ENCODE peak calls at places on chromosome 22, in ten cellular contexts. One of them, this sample, is unnamed.

GRCh38 chr22:30513462-30513861 is 8.0 kb upstream of the SEC14L4 start:
- DNase-seq in Peyer's patch: no peak
- DNase-seq in kidney epithelial cell: no peak
- DNase-seq in activated CD8-positive, alpha-beta T cell treated with anti-CD3 and anti-CD28 coated beads for 36 hours: no peak
- DNase-seq in lower leg skin: no peak
- DNase-seq in GM23338: no peak
- DNase-seq in IMR-90: no peak
- DNase-seq in upper lobe of right lung: no peak
- DNase-seq in heart right ventricle: no peak
- DNase-seq in mesothelial cell of epicardium: no peak
- DNase-seq in this sample: no peak

GRCh38 chr22:46355996-46356471 is 20.5 kb downstream of the TRMU start:
- DNase-seq in Peyer's patch: no peak
- DNase-seq in kidney epithelial cell: no peak
- DNase-seq in activated CD8-positive, alpha-beta T cell treated with anti-CD3 and anti-CD28 coated beads for 36 hours: no peak
- DNase-seq in lower leg skin: no peak
- DNase-seq in GM23338: no peak
- DNase-seq in IMR-90: no peak
- DNase-seq in upper lobe of right lung: peak
- DNase-seq in heart right ventricle: no peak
- DNase-seq in mesothelial cell of epicardium: no peak
- DNase-seq in this sample: no peak

GRCh38 chr22:45010532-45010900 is 711 bp upstream of the PHF21B start:
- DNase-seq in Peyer's patch: no peak
- DNase-seq in kidney epithelial cell: no peak
- DNase-seq in activated CD8-positive, alpha-beta T cell treated with anti-CD3 and anti-CD28 coated beads for 36 hours: no peak
- DNase-seq in lower leg skin: no peak
- DNase-seq in GM23338: no peak
- DNase-seq in IMR-90: no peak
- DNase-seq in upper lobe of right lung: no peak
- DNase-seq in heart right ventricle: no peak
- DNase-seq in mesothelial cell of epicardium: no peak
- DNase-seq in this sample: no peak

GRCh38 chr22:31133911-31134310 is 6.4 kb downstream of the PLA2G3 start:
- DNase-seq in Peyer's patch: no peak
- DNase-seq in kidney epithelial cell: no peak
- DNase-seq in activated CD8-positive, alpha-beta T cell treated with anti-CD3 and anti-CD28 coated beads for 36 hours: no peak
- DNase-seq in lower leg skin: no peak
- DNase-seq in GM23338: no peak
- DNase-seq in IMR-90: no peak
- DNase-seq in upper lobe of right lung: no peak
- DNase-seq in heart right ventricle: no peak
- DNase-seq in mesothelial cell of epicardium: no peak
- DNase-seq in this sample: no peak

GRCh38 chr22:24834845-24835570 is 29.0 kb downstream of the SGSM1 start:
- DNase-seq in Peyer's patch: no peak
- DNase-seq in kidney epithelial cell: no peak
- DNase-seq in activated CD8-positive, alpha-beta T cell treated with anti-CD3 and anti-CD28 coated beads for 36 hours: no peak
- DNase-seq in lower leg skin: no peak
- DNase-seq in GM23338: peak
- DNase-seq in IMR-90: peak
- DNase-seq in upper lobe of right lung: no peak
- DNase-seq in heart right ventricle: no peak
- DNase-seq in mesothelial cell of epicardium: no peak
- DNase-seq in this sample: no peak

GRCh38 chr22:30210235-30210831 is 36.2 kb downstream of the LIF start:
- DNase-seq in Peyer's patch: no peak
- DNase-seq in kidney epithelial cell: peak
- DNase-seq in activated CD8-positive, alpha-beta T cell treated with anti-CD3 and anti-CD28 coated beads for 36 hours: no peak
- DNase-seq in lower leg skin: no peak
- DNase-seq in GM23338: no peak
- DNase-seq in IMR-90: peak
- DNase-seq in upper lobe of right lung: peak
- DNase-seq in heart right ventricle: no peak
- DNase-seq in mesothelial cell of epicardium: no peak
- DNase-seq in this sample: no peak

GRCh38 chr22:50456026-50456425 is 18.8 kb downstream of the SBF1 start:
- DNase-seq in Peyer's patch: no peak
- DNase-seq in kidney epithelial cell: no peak
- DNase-seq in activated CD8-positive, alpha-beta T cell treated with anti-CD3 and anti-CD28 coated beads for 36 hours: no peak
- DNase-seq in lower leg skin: no peak
- DNase-seq in GM23338: no peak
- DNase-seq in IMR-90: no peak
- DNase-seq in upper lobe of right lung: no peak
- DNase-seq in heart right ventricle: no peak
- DNase-seq in mesothelial cell of epicardium: no peak
- DNase-seq in this sample: no peak

GRCh38 chr22:22756109-22756508 is 111.7 kb downstream of the GGTLC2 start:
- DNase-seq in Peyer's patch: no peak
- DNase-seq in kidney epithelial cell: no peak
- DNase-seq in activated CD8-positive, alpha-beta T cell treated with anti-CD3 and anti-CD28 coated beads for 36 hours: no peak
- DNase-seq in lower leg skin: no peak
- DNase-seq in GM23338: no peak
- DNase-seq in IMR-90: no peak
- DNase-seq in upper lobe of right lung: no peak
- DNase-seq in heart right ventricle: no peak
- DNase-seq in mesothelial cell of epicardium: no peak
- DNase-seq in this sample: no peak

GRCh38 chr22:45516923-45517675 is 14.4 kb downstream of the FBLN1 start:
- DNase-seq in Peyer's patch: no peak
- DNase-seq in kidney epithelial cell: no peak
- DNase-seq in activated CD8-positive, alpha-beta T cell treated with anti-CD3 and anti-CD28 coated beads for 36 hours: no peak
- DNase-seq in lower leg skin: no peak
- DNase-seq in GM23338: peak
- DNase-seq in IMR-90: peak
- DNase-seq in upper lobe of right lung: no peak
- DNase-seq in heart right ventricle: no peak
- DNase-seq in mesothelial cell of epicardium: no peak
- DNase-seq in this sample: no peak

GRCh38 chr22:31229402-31230140 is 17.5 kb downstream of the LIMK2 start:
- DNase-seq in Peyer's patch: peak
- DNase-seq in kidney epithelial cell: no peak
- DNase-seq in activated CD8-positive, alpha-beta T cell treated with anti-CD3 and anti-CD28 coated beads for 36 hours: no peak
- DNase-seq in lower leg skin: peak
- DNase-seq in GM23338: peak
- DNase-seq in IMR-90: peak
- DNase-seq in upper lobe of right lung: no peak
- DNase-seq in heart right ventricle: no peak
- DNase-seq in mesothelial cell of epicardium: no peak
- DNase-seq in this sample: no peak

GRCh38 chr22:50731811-50732624 is 6.0 kb upstream of the ACR start:
- DNase-seq in Peyer's patch: peak
- DNase-seq in kidney epithelial cell: no peak
- DNase-seq in activated CD8-positive, alpha-beta T cell treated with anti-CD3 and anti-CD28 coated beads for 36 hours: peak
- DNase-seq in lower leg skin: no peak
- DNase-seq in GM23338: peak
- DNase-seq in IMR-90: peak
- DNase-seq in upper lobe of right lung: peak
- DNase-seq in heart right ventricle: peak
- DNase-seq in mesothelial cell of epicardium: no peak
- DNase-seq in this sample: peak

GRCh38 chr22:35971418-35972119 is 57.1 kb downstream of the RBFOX2 start:
- DNase-seq in Peyer's patch: no peak
- DNase-seq in kidney epithelial cell: peak
- DNase-seq in activated CD8-positive, alpha-beta T cell treated with anti-CD3 and anti-CD28 coated beads for 36 hours: no peak
- DNase-seq in lower leg skin: peak
- DNase-seq in GM23338: no peak
- DNase-seq in IMR-90: peak
- DNase-seq in upper lobe of right lung: no peak
- DNase-seq in heart right ventricle: no peak
- DNase-seq in mesothelial cell of epicardium: no peak
- DNase-seq in this sample: no peak

GRCh38 chr22:49803667-49804375 is 23.9 kb downstream of the BRD1 start:
- DNase-seq in Peyer's patch: no peak
- DNase-seq in kidney epithelial cell: no peak
- DNase-seq in activated CD8-positive, alpha-beta T cell treated with anti-CD3 and anti-CD28 coated beads for 36 hours: no peak
- DNase-seq in lower leg skin: no peak
- DNase-seq in GM23338: no peak
- DNase-seq in IMR-90: no peak
- DNase-seq in upper lobe of right lung: no peak
- DNase-seq in heart right ventricle: no peak
- DNase-seq in mesothelial cell of epicardium: no peak
- DNase-seq in this sample: no peak

GRCh38 chr22:33735978-33736377 is 184.3 kb downstream of the LARGE1 start:
- DNase-seq in Peyer's patch: no peak
- DNase-seq in kidney epithelial cell: no peak
- DNase-seq in activated CD8-positive, alpha-beta T cell treated with anti-CD3 and anti-CD28 coated beads for 36 hours: no peak
- DNase-seq in lower leg skin: no peak
- DNase-seq in GM23338: no peak
- DNase-seq in IMR-90: no peak
- DNase-seq in upper lobe of right lung: no peak
- DNase-seq in heart right ventricle: no peak
- DNase-seq in mesothelial cell of epicardium: no peak
- DNase-seq in this sample: no peak

GRCh38 chr22:35312198-35313059 is 12.7 kb downstream of the TOM1 start:
- DNase-seq in Peyer's patch: peak
- DNase-seq in kidney epithelial cell: no peak
- DNase-seq in activated CD8-positive, alpha-beta T cell treated with anti-CD3 and anti-CD28 coated beads for 36 hours: peak
- DNase-seq in lower leg skin: no peak
- DNase-seq in GM23338: no peak
- DNase-seq in IMR-90: peak
- DNase-seq in upper lobe of right lung: peak
- DNase-seq in heart right ventricle: no peak
- DNase-seq in mesothelial cell of epicardium: no peak
- DNase-seq in this sample: no peak

GRCh38 chr22:16933274-16933923 is 74.6 kb downstream of the GAB4 start:
- DNase-seq in Peyer's patch: no peak
- DNase-seq in kidney epithelial cell: no peak
- DNase-seq in activated CD8-positive, alpha-beta T cell treated with anti-CD3 and anti-CD28 coated beads for 36 hours: no peak
- DNase-seq in lower leg skin: no peak
- DNase-seq in GM23338: no peak
- DNase-seq in IMR-90: no peak
- DNase-seq in upper lobe of right lung: no peak
- DNase-seq in heart right ventricle: no peak
- DNase-seq in mesothelial cell of epicardium: no peak
- DNase-seq in this sample: no peak

GRCh38 chr22:16933924-16934282 is 74.1 kb downstream of the GAB4 start:
- DNase-seq in Peyer's patch: no peak
- DNase-seq in kidney epithelial cell: no peak
- DNase-seq in activated CD8-positive, alpha-beta T cell treated with anti-CD3 and anti-CD28 coated beads for 36 hours: no peak
- DNase-seq in lower leg skin: no peak
- DNase-seq in GM23338: no peak
- DNase-seq in IMR-90: no peak
- DNase-seq in upper lobe of right lung: no peak
- DNase-seq in heart right ventricle: no peak
- DNase-seq in mesothelial cell of epicardium: no peak
- DNase-seq in this sample: no peak

GRCh38 chr22:16936625-16937024 is 71.4 kb downstream of the GAB4 start:
- DNase-seq in Peyer's patch: no peak
- DNase-seq in kidney epithelial cell: no peak
- DNase-seq in activated CD8-positive, alpha-beta T cell treated with anti-CD3 and anti-CD28 coated beads for 36 hours: no peak
- DNase-seq in lower leg skin: no peak
- DNase-seq in GM23338: no peak
- DNase-seq in IMR-90: no peak
- DNase-seq in upper lobe of right lung: no peak
- DNase-seq in heart right ventricle: no peak
- DNase-seq in mesothelial cell of epicardium: no peak
- DNase-seq in this sample: no peak

GRCh38 chr22:16935209-16935608 is 72.8 kb downstream of the GAB4 start:
- DNase-seq in Peyer's patch: no peak
- DNase-seq in kidney epithelial cell: no peak
- DNase-seq in activated CD8-positive, alpha-beta T cell treated with anti-CD3 and anti-CD28 coated beads for 36 hours: no peak
- DNase-seq in lower leg skin: no peak
- DNase-seq in GM23338: no peak
- DNase-seq in IMR-90: no peak
- DNase-seq in upper lobe of right lung: no peak
- DNase-seq in heart right ventricle: no peak
- DNase-seq in mesothelial cell of epicardium: no peak
- DNase-seq in this sample: no peak

GRCh38 chr22:16932577-16932976 is 75.4 kb downstream of the GAB4 start:
- DNase-seq in Peyer's patch: no peak
- DNase-seq in kidney epithelial cell: no peak
- DNase-seq in activated CD8-positive, alpha-beta T cell treated with anti-CD3 and anti-CD28 coated beads for 36 hours: no peak
- DNase-seq in lower leg skin: no peak
- DNase-seq in GM23338: peak
- DNase-seq in IMR-90: no peak
- DNase-seq in upper lobe of right lung: no peak
- DNase-seq in heart right ventricle: no peak
- DNase-seq in mesothelial cell of epicardium: no peak
- DNase-seq in this sample: no peak
- TF ChIP-seq CTCF in Peyer's patch: no peak
- TF ChIP-seq CTCF in kidney epithelial cell: no peak
- TF ChIP-seq CTCF in activated CD8-positive, alpha-beta T cell treated with anti-CD3 and anti-CD28 coated beads for 36 hours: no peak
- TF ChIP-seq CTCF in lower leg skin: no peak
- TF ChIP-seq CTCF in GM23338: peak
- TF ChIP-seq CTCF in IMR-90: no peak
- TF ChIP-seq CTCF in upper lobe of right lung: no peak
- TF ChIP-seq CTCF in heart right ventricle: peak
- TF ChIP-seq CTCF in mesothelial cell of epicardium: no peak
- TF ChIP-seq CTCF in this sample: no peak

GRCh38 chr22:20009018-20009482 is 7.6 kb downstream of the ARVCF start:
- DNase-seq in Peyer's patch: no peak
- DNase-seq in kidney epithelial cell: no peak
- DNase-seq in activated CD8-positive, alpha-beta T cell treated with anti-CD3 and anti-CD28 coated beads for 36 hours: no peak
- DNase-seq in lower leg skin: no peak
- DNase-seq in GM23338: no peak
- DNase-seq in IMR-90: no peak
- DNase-seq in upper lobe of right lung: no peak
- DNase-seq in heart right ventricle: no peak
- DNase-seq in mesothelial cell of epicardium: no peak
- DNase-seq in this sample: no peak
- TF ChIP-seq CTCF in Peyer's patch: no peak
- TF ChIP-seq CTCF in kidney epithelial cell: no peak
- TF ChIP-seq CTCF in activated CD8-positive, alpha-beta T cell treated with anti-CD3 and anti-CD28 coated beads for 36 hours: no peak
- TF ChIP-seq CTCF in lower leg skin: no peak
- TF ChIP-seq CTCF in GM23338: no peak
- TF ChIP-seq CTCF in IMR-90: no peak
- TF ChIP-seq CTCF in upper lobe of right lung: no peak
- TF ChIP-seq CTCF in heart right ventricle: no peak
- TF ChIP-seq CTCF in mesothelial cell of epicardium: no peak
- TF ChIP-seq CTCF in this sample: no peak

DNA sequence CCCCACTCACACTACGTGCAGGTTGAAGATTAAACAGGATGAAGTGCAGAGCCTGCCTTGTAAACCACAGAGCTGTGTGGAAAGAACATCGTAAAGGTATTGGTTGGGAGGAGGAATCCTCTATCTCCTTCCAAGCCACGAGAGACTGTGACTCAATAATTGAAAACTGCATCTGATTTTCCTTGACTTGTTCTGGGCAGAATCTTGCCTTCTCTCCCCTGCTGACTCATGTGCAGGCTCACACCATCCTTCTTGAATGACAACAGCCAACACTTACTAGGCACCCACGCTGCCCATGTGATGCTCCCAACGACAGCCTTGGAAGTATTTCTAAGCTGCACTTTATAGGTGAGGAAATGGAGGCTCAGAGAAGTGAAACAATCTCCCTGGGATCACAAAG is 563.0 kb downstream of the MIAT start:
- DNase-seq in Peyer's patch: no peak
- DNase-seq in kidney epithelial cell: peak
- DNase-seq in activated CD8-positive, alpha-beta T cell treated with anti-CD3 and anti-CD28 coated beads for 36 hours: no peak
- DNase-seq in lower leg skin: peak
- DNase-seq in GM23338: no peak
- DNase-seq in IMR-90: peak
- DNase-seq in upper lobe of right lung: no peak
- DNase-seq in heart right ventricle: no peak
- DNase-seq in mesothelial cell of epicardium: no peak
- DNase-seq in this sample: no peak
- TF ChIP-seq CTCF in Peyer's patch: no peak
- TF ChIP-seq CTCF in kidney epithelial cell: no peak
- TF ChIP-seq CTCF in activated CD8-positive, alpha-beta T cell treated with anti-CD3 and anti-CD28 coated beads for 36 hours: no peak
- TF ChIP-seq CTCF in lower leg skin: no peak
- TF ChIP-seq CTCF in GM23338: no peak
- TF ChIP-seq CTCF in IMR-90: no peak
- TF ChIP-seq CTCF in upper lobe of right lung: no peak
- TF ChIP-seq CTCF in heart right ventricle: no peak
- TF ChIP-seq CTCF in mesothelial cell of epicardium: no peak
- TF ChIP-seq CTCF in this sample: no peak

GRCh38 chr22:43592470-43592869 is 180.7 kb downstream of the MPPED1 start:
- DNase-seq in Peyer's patch: no peak
- DNase-seq in kidney epithelial cell: no peak
- DNase-seq in activated CD8-positive, alpha-beta T cell treated with anti-CD3 and anti-CD28 coated beads for 36 hours: no peak
- DNase-seq in lower leg skin: no peak
- DNase-seq in GM23338: peak
- DNase-seq in IMR-90: peak
- DNase-seq in upper lobe of right lung: no peak
- DNase-seq in heart right ventricle: no peak
- DNase-seq in mesothelial cell of epicardium: no peak
- DNase-seq in this sample: no peak
- TF ChIP-seq CTCF in Peyer's patch: no peak
- TF ChIP-seq CTCF in kidney epithelial cell: peak
- TF ChIP-seq CTCF in activated CD8-positive, alpha-beta T cell treated with anti-CD3 and anti-CD28 coated beads for 36 hours: no peak
- TF ChIP-seq CTCF in lower leg skin: no peak
- TF ChIP-seq CTCF in GM23338: peak
- TF ChIP-seq CTCF in IMR-90: peak
- TF ChIP-seq CTCF in upper lobe of right lung: peak
- TF ChIP-seq CTCF in heart right ventricle: peak
- TF ChIP-seq CTCF in mesothelial cell of epicardium: no peak
- TF ChIP-seq CTCF in this sample: peak